ENCODE peak calls at places on chromosomes 4 and X, in eight cellular contexts. J, Z, X, I, R, K, E and T are unnamed samples.

GRCh38 chrX:154696328-154697045 is 43.1 kb upstream of the CTAG2 start:
- DNase-seq in J (no peak), Z (no peak), X (no peak), I (no peak), R (no peak), K (no peak), E (no peak), T (no peak)

GRCh38 chr4:180947421-180947820 is 1295.8 kb upstream of the TENM3 start:
- DNase-seq in J (no peak), Z (no peak), X (no peak), I (no peak), R (no peak), K (no peak), E (no peak), T (peak; percentile 43)

GRCh38 chr4:623914-624626 is 1.3 kb upstream of the PDE6B start:
- DNase-seq in J (no peak), Z (peak; percentile 42), X (no peak), I (peak; percentile 6), R (no peak), K (no peak), E (no peak), T (no peak)

GRCh38 chrX:135345328-135345645 is 36.0 kb downstream of the ETDC start:
- DNase-seq in J (no peak), Z (no peak), X (no peak), I (no peak), R (no peak), K (no peak), E (no peak), T (no peak)

GRCh38 chr4:145703850-145704528 is 24.0 kb downstream of the C4orf51 start:
- DNase-seq in J (no peak), Z (no peak), X (no peak), I (peak; percentile 73), R (no peak), K (no peak), E (no peak), T (no peak)

GRCh38 chrX:143002206-143002605 is 23.5 kb upstream of the SPANXN4 start:
- DNase-seq in J (no peak), Z (no peak), X (no peak), I (no peak), R (no peak), K (no peak), E (no peak), T (no peak)

GRCh38 chrX:103774070-103774642 is 2.5 kb upstream of the PLP1 start:
- DNase-seq in J (no peak), Z (no peak), X (no peak), I (no peak), R (no peak), K (no peak), E (no peak), T (peak; percentile 7)

GRCh38 chr4:47686294-47686872 is 151.5 kb downstream of the CORIN start:
- DNase-seq in J (peak; percentile 37), Z (peak; percentile 64), X (no peak), I (peak; percentile 65), R (peak; percentile 48), K (peak; percentile 67), E (peak; percentile 56), T (peak; percentile 56)

GRCh38 chrX:154437971-154438893 is 1.3 kb downstream of the GDI1 start:
- DNase-seq in J (no peak), Z (no peak), X (no peak), I (no peak), R (no peak), K (no peak), E (no peak), T (no peak)

GRCh38 chr4:61532324-61532723 is 332.2 kb downstream of the ADGRL3 start:
- DNase-seq in J (no peak), Z (no peak), X (no peak), I (no peak), R (no peak), K (no peak), E (no peak), T (no peak)

GRCh38 chrX:53266914-53267313 is 14.5 kb downstream of the IQSEC2 start:
- DNase-seq in J (no peak), Z (no peak), X (no peak), I (no peak), R (no peak), K (no peak), E (no peak), T (no peak)

GRCh38 chrX:69493193-69493592 is 10.9 kb upstream of the NALF2 start:
- DNase-seq in J (no peak), Z (peak; percentile 49), X (no peak), I (peak; percentile 74), R (no peak), K (no peak), E (peak; percentile 6), T (peak; percentile 47)

GRCh38 chr4:135201081-135201480 is 999.5 kb upstream of the PABPC4L start:
- DNase-seq in J (no peak), Z (no peak), X (no peak), I (no peak), R (no peak), K (no peak), E (no peak), T (no peak)

GRCh38 chrX:46865281-46865680 is 28.4 kb downstream of the RP2 start:
- DNase-seq in J (no peak), Z (no peak), X (no peak), I (peak; percentile 3), R (no peak), K (no peak), E (no peak), T (no peak)

GRCh38 chrX:109352121-109352556 is 129.7 kb downstream of the GUCY2F start:
- DNase-seq in J (no peak), Z (peak; percentile 68), X (no peak), I (no peak), R (peak; percentile 43), K (peak; percentile 61), E (no peak), T (no peak)

GRCh38 chr4:107630185-107630705 is 89.8 kb downstream of the PAPSS1 start:
- DNase-seq in J (no peak), Z (no peak), X (no peak), I (no peak), R (no peak), K (no peak), E (no peak), T (no peak)

GRCh38 chr4:100894339-100894870 is 376.6 kb upstream of the EMCN start:
- DNase-seq in J (no peak), Z (no peak), X (no peak), I (no peak), R (no peak), K (no peak), E (no peak), T (no peak)

GRCh38 chr4:111450867-111451266 is 694.4 kb upstream of the FAM241A start:
- DNase-seq in J (no peak), Z (no peak), X (no peak), I (no peak), R (no peak), K (no peak), E (no peak), T (no peak)

GRCh38 chrX:85964744-85965143 is 82.6 kb downstream of the CHM start:
- DNase-seq in J (no peak), Z (no peak), X (no peak), I (no peak), R (no peak), K (no peak), E (no peak), T (no peak)

GRCh38 chrX:45850197-45850774 is 649.6 kb upstream of the DIPK2B start:
- DNase-seq in J (no peak), Z (no peak), X (no peak), I (peak; percentile 43), R (no peak), K (no peak), E (peak; percentile 7), T (no peak)

GRCh38 chrX:45851434-45851991 is 650.8 kb upstream of the DIPK2B start:
- DNase-seq in J (peak; percentile 39), Z (no peak), X (no peak), I (peak; percentile 85), R (peak; percentile 44), K (peak; percentile 71), E (peak; percentile 41), T (no peak)

GRCh38 chrX:45850775-45851433 is 650.2 kb upstream of the DIPK2B start:
- DNase-seq in J (no peak), Z (no peak), X (no peak), I (peak; percentile 72), R (peak; percentile 48), K (peak; percentile 66), E (peak; percentile 11), T (no peak)

GRCh38 chrX:45847966-45848365 is 647.3 kb upstream of the DIPK2B start:
- DNase-seq in J (no peak), Z (no peak), X (no peak), I (no peak), R (no peak), K (no peak), E (no peak), T (no peak)

GRCh38 chrX:45849261-45849660 is 648.6 kb upstream of the DIPK2B start:
- DNase-seq in J (peak; percentile 16), Z (no peak), X (no peak), I (peak; percentile 45), R (no peak), K (no peak), E (peak; percentile 38), T (no peak)
- H3K4me3 ChIP-seq in J (peak overlapping the region; percentile 65), Z (no peak overlapping the region), X (peak overlapping the region; percentile 77), I (peak overlapping the region; percentile 32), R (peak overlapping the region; percentile 59), K (peak overlapping the region; percentile 26), E (peak overlapping the region; percentile 80), T (no peak overlapping the region)

DNA sequence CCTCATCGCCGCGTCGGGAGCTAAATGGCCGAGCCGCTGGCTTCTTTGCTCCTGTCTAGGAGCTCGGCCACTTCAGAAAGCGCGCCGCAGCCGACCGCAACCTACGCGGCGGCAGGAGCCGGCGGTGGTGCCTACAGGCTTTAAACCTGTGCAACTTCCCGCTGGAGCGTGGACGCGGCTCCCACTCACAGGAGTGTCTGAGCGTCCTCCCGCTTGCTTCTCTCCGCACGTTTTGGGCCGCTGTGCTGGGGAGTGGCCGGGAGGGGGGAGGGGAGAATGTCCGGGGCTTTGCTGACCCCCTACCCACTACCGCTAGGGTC is 1.0 kb downstream of the NHSL2 start:
- DNase-seq in J (no peak), Z (no peak), X (no peak), I (peak; percentile 58), R (no peak), K (no peak), E (no peak), T (no peak)
- H3K4me3 ChIP-seq in J (no peak overlapping the region), Z (peak overlapping the region; percentile 33), X (peak overlapping the region; percentile 44), I (peak overlapping the region; percentile 47), R (peak overlapping the region; percentile 46), K (peak overlapping the region; percentile 44), E (no peak overlapping the region), T (no peak overlapping the region)

DNA sequence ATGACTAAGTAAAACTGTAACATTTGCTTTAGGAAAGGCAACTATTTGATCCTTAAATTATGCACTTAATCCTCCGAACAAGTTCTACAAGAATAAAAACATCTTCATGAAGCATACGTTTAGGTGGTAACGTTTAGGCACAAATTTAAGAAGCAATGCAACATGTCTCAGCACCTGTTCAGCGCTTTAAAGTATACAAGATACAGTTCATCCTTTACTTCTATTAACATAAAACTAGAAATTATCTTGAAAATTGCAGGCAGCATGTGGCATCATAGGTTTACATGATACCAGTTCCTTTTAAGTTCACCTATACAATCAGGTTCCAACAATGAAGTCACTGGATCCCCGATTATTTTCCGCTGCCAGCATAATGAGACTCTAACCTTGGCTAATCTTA is 1.5 kb downstream of the PLA2G12A start:
- DNase-seq in J (no peak), Z (no peak), X (no peak), I (no peak), R (no peak), K (no peak), E (no peak), T (no peak)
- H3K4me3 ChIP-seq in J (peak overlapping the region; percentile 89), Z (peak overlapping the region; percentile 71), X (peak overlapping the region; percentile 89), I (no peak overlapping the region), R (peak overlapping the region; percentile 76), K (peak overlapping the region; percentile 60), E (no peak overlapping the region), T (peak overlapping the region; percentile 79)

GRCh38 chr4:26047795-26048194 is 133.8 kb downstream of the SMIM20 start:
- DNase-seq in J (no peak), Z (no peak), X (no peak), I (no peak), R (no peak), K (no peak), E (no peak), T (no peak)
- H3K4me3 ChIP-seq in J (no peak overlapping the region), Z (no peak overlapping the region), X (no peak overlapping the region), I (no peak overlapping the region), R (no peak overlapping the region), K (no peak overlapping the region), E (no peak overlapping the region), T (no peak overlapping the region)